ENCODE peak calls at places on chromosomes 5 and 9, in four cellular contexts. One of them, this sample, is unnamed.

GRCh38 chr5:157816682-157817268 is 42.2 kb downstream of the CLINT1 start:
- DNase-seq in HepG2: no peak
- DNase-seq in GM23248: peak; percentile 39
- DNase-seq in A549: peak; percentile 18
- DNase-seq in this sample: peak; percentile 33

GRCh38 chr5:115575167-115576070 is 26.9 kb downstream of the TICAM2 start:
- DNase-seq in HepG2: peak; percentile 2
- DNase-seq in GM23248: peak; percentile 71
- DNase-seq in A549: no peak
- DNase-seq in this sample: no peak

GRCh38 chr9:137446851-137447471 is 5.8 kb upstream of the ENTPD8 start:
- DNase-seq in HepG2: no peak
- DNase-seq in GM23248: peak; percentile 62
- DNase-seq in A549: no peak
- DNase-seq in this sample: no peak

GRCh38 chr5:68548959-68549676 is 333.6 kb downstream of the PIK3R1 start:
- DNase-seq in HepG2: peak; percentile 8
- DNase-seq in GM23248: peak; percentile 39
- DNase-seq in A549: peak; percentile 94
- DNase-seq in this sample: no peak

GRCh38 chr9:12604154-12604825 is 88.9 kb upstream of the TYRP1 start:
- DNase-seq in HepG2: no peak
- DNase-seq in GM23248: peak; percentile 38
- DNase-seq in A549: peak; percentile 5
- DNase-seq in this sample: no peak

GRCh38 chr9:101639301-101639700 is 44.5 kb upstream of the PPP3R2 start:
- DNase-seq in HepG2: no peak
- DNase-seq in GM23248: no peak
- DNase-seq in A549: no peak
- DNase-seq in this sample: peak; percentile 15

GRCh38 chr5:113035096-113035495 is 58.5 kb downstream of the DCP2 start:
- DNase-seq in HepG2: no peak
- DNase-seq in GM23248: peak; percentile 30
- DNase-seq in A549: no peak
- DNase-seq in this sample: no peak

GRCh38 chr5:147803941-147804717 is 21.6 kb upstream of the JAKMIP2 start:
- DNase-seq in HepG2: no peak
- DNase-seq in GM23248: no peak
- DNase-seq in A549: no peak
- DNase-seq in this sample: no peak

GRCh38 chr5:94832685-94833084 is 214.2 kb downstream of the SLF1 start:
- DNase-seq in HepG2: no peak
- DNase-seq in GM23248: no peak
- DNase-seq in A549: no peak
- DNase-seq in this sample: no peak

GRCh38 chr5:75620184-75620959 is 9.1 kb downstream of the ANKDD1B start:
- DNase-seq in HepG2: peak; percentile 43
- DNase-seq in GM23248: no peak
- DNase-seq in A549: no peak
- DNase-seq in this sample: peak; percentile 64

GRCh38 chr9:99977042-99977792 is 70.8 kb downstream of the STX17 start:
- DNase-seq in HepG2: no peak
- DNase-seq in GM23248: no peak
- DNase-seq in A549: no peak
- DNase-seq in this sample: no peak

GRCh38 chr9:9973062-9973461 is 639.7 kb downstream of the PTPRD start:
- DNase-seq in HepG2: no peak
- DNase-seq in GM23248: no peak
- DNase-seq in A549: no peak
- DNase-seq in this sample: no peak

GRCh38 chr9:136645903-136646754 is 16.6 kb upstream of the EGFL7 start:
- DNase-seq in HepG2: peak; percentile 24
- DNase-seq in GM23248: no peak
- DNase-seq in A549: no peak
- DNase-seq in this sample: no peak

GRCh38 chr5:140590861-140591260 is 26.2 kb downstream of the SLC35A4 start:
- DNase-seq in HepG2: no peak
- DNase-seq in GM23248: no peak
- DNase-seq in A549: no peak
- DNase-seq in this sample: no peak

GRCh38 chr5:157148734-157149615 is 6.3 kb upstream of the MED7 start:
- DNase-seq in HepG2: peak; percentile 47
- DNase-seq in GM23248: peak; percentile 71
- DNase-seq in A549: peak; percentile 71
- DNase-seq in this sample: peak; percentile 77

GRCh38 chr5:53997736-53998627 is 312.4 kb downstream of the ARL15 start:
- DNase-seq in HepG2: no peak
- DNase-seq in GM23248: no peak
- DNase-seq in A549: no peak
- DNase-seq in this sample: no peak

GRCh38 chr9:114365194-114365593 is 22.6 kb downstream of the AKNA start:
- DNase-seq in HepG2: no peak
- DNase-seq in GM23248: no peak
- DNase-seq in A549: no peak
- DNase-seq in this sample: no peak

GRCh38 chr5:12335938-12336337 is 431.7 kb upstream of the CTNND2 start:
- DNase-seq in HepG2: no peak
- DNase-seq in GM23248: no peak
- DNase-seq in A549: no peak
- DNase-seq in this sample: no peak

GRCh38 chr5:132065351-132065937 is 5.0 kb downstream of the IL3 start:
- DNase-seq in HepG2: peak; percentile 53
- DNase-seq in GM23248: peak; percentile 81
- DNase-seq in A549: peak; percentile 74
- DNase-seq in this sample: peak; percentile 37

GRCh38 chr5:92775711-92776615 is 805.1 kb downstream of the NR2F1-AS1 start:
- DNase-seq in HepG2: no peak
- DNase-seq in GM23248: peak; percentile 50
- DNase-seq in A549: no peak
- DNase-seq in this sample: no peak

GRCh38 chr9:123548749-123549545 is 192.9 kb downstream of the CRB2 start:
- DNase-seq in HepG2: no peak
- DNase-seq in GM23248: no peak
- DNase-seq in A549: no peak
- DNase-seq in this sample: no peak

GRCh38 chr5:164672190-164672589 is 1166.8 kb downstream of the MAT2B start:
- DNase-seq in HepG2: no peak
- DNase-seq in GM23248: no peak
- DNase-seq in A549: no peak
- DNase-seq in this sample: no peak

GRCh38 chr5:179033004-179033580 is 9.5 kb downstream of the ZNF879 start:
- DNase-seq in HepG2: no peak
- DNase-seq in GM23248: peak; percentile 1
- DNase-seq in A549: no peak
- DNase-seq in this sample: no peak
- H3K9me3 ChIP-seq in HepG2: peaks cover 87% of the 10 kb centered on the region
- H3K9me3 ChIP-seq in GM23248: peaks cover 29% of the 10 kb centered on the region
- H3K9me3 ChIP-seq in A549: peaks cover 77% of the 10 kb centered on the region
- H3K9me3 ChIP-seq in this sample: peaks cover 5% of the 10 kb centered on the region

DNA sequence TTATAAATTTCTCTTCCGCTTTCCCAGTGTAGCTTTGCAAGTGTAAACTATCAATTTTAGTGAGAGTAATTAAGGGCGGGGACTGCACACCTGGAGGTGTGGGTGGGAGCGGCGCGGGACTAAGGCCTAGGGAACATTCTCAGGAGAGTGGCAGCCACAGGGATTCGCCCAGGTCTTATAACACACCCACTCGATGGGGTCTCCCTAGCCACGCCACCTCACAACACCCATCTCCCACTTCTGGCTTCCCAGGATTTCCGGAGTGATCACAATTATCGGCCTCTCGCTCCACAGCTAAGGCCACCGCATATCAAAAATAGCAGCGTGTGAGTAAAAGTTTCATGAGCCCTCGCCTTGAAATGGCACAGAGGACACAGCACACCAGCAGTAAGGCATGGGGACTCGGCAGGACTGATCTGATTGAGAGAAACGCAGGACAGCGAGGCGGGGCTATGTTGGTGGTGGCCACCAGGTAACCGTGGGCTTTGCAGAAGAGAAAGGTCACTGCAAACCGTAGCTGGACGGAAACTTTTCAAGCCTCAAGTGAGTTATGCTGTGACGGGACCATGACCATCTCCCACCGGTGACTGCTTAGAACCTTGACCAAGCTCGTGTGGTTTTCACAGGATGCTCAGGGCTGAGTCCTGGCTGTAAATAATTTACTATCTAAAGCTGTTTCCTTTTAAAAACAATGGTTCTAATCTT is 1.1 kb upstream of the LPAR1 start:
- DNase-seq in HepG2: no peak
- DNase-seq in GM23248: no peak
- DNase-seq in A549: no peak
- DNase-seq in this sample: peak; percentile 76
- H3K4me3 ChIP-seq in HepG2: no peak overlapping the region
- H3K4me3 ChIP-seq in GM23248: peak overlapping the region; percentile 95
- H3K4me3 ChIP-seq in A549: peak overlapping the region; percentile 70
- H3K4me3 ChIP-seq in this sample: peak overlapping the region; percentile 98

DNA sequence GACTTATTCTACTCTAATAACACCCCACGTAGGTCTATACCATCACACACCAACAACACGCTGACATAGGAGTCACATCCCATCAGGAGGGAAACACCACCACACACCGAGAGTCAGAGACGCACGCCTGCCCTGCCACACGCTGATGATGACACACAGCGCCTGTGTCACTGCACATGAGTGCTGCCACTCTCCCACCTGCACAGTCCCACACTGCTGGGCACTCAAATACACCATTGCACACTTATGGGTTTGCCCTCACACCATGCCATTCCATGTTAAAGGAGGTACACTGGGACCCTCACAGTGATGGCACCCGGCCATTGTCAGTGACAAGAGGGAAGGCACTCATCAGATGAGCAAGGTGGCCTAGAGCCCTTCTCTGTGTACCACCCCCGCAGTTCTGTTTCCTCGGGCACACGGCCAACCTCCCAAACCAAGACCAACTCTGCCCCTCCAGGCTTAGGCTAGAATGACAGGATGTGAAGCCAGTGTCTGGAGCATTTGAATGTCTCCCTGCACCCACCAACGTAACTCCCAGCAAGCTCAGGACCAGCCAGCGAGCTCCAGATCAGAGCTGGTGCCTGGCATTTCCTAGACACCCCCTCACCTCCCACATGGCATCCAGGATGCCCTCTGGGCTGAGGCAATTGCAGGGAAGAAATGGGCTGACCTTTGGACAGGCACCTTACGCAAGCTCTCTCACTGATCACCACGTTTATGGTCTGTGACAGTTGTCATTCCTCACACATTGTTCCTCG is 3.6 kb upstream of the CPLX2 start:
- DNase-seq in HepG2: peak; percentile 90
- DNase-seq in GM23248: peak; percentile 26
- DNase-seq in A549: peak; percentile 96
- DNase-seq in this sample: peak; percentile 82
- H3K9me3 ChIP-seq in HepG2: no peaks in the 10 kb centered on the region
- H3K9me3 ChIP-seq in GM23248: no peaks in the 10 kb centered on the region
- H3K9me3 ChIP-seq in A549: no peaks in the 10 kb centered on the region
- H3K9me3 ChIP-seq in this sample: no peaks in the 10 kb centered on the region

DNA sequence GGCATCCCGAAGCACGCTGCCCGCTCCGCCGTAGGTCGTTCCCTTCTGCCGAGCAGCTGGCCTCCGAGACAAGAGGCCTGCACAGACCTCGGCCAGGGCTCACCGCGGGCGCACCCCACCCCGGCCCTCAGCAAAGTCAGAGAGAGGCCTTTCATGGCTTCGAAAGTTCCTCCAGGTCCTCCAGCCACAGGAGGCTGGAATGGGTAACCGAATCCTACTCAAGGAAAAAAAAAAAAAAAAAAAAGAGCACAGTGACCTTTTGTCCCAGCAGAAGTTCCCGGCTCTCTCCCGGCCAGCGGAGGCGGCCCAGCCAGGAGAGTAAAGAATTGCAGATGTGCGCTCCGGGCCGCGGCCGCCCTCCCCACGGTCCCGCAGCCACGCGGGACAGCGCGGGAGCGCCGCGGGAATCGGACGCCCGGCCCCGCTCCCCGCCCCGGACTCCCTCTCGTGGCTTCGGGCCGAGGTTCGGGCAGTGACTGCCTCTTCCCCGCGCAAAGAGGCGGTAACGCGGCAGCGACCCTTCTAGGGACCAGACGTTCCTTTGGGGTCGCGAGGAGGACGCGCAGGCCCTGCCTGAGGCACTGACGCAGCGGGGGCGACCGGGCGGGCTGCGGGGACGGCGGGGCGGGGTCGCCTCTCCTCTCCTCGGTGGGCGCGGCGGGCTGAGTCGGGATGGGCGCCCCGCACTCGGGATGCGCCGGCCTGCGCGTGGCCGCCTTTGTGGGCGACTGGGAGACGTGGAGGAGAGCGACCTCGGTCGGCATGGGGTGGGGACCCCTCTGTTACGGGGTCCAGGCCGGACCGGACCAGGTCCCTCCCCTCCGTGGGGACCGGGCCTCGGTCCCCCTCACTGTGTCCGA is 790 bp downstream of the GFPT2 start:
- DNase-seq in HepG2: no peak
- DNase-seq in GM23248: peak; percentile 71
- DNase-seq in A549: no peak
- DNase-seq in this sample: peak; percentile 15
- H3K4me3 ChIP-seq in HepG2: peak overlapping the region; percentile 37
- H3K4me3 ChIP-seq in GM23248: peak overlapping the region; percentile 79
- H3K4me3 ChIP-seq in A549: peak overlapping the region; percentile 93
- H3K4me3 ChIP-seq in this sample: peak overlapping the region; percentile 48